ENCODE peak calls at places on chromosomes 5 and 9, in six cellular contexts. J, R, X, B, P and F are unnamed samples.

GRCh38 chr5:154447074-154447725 is 1.4 kb downstream of the SAP30L start:
- DNase-seq in X (no peak), P (no peak), J (no peak), B (no peak), R (no peak), F (no peak)

GRCh38 chr5:129716235-129717030 is 31.5 kb upstream of the MINAR2 start:
- DNase-seq in P (no peak), R (no peak), B (no peak), J (no peak), X (no peak), F (no peak)

GRCh38 chr5:137075163-137075970 is 423.8 kb downstream of the SPOCK1 start:
- DNase-seq in R (peak; percentile 80), P (peak; percentile 87), B (no peak), X (peak; percentile 69), J (peak; percentile 77), F (peak; percentile 69)

GRCh38 chr9:77927265-77927664 is 104.3 kb downstream of the GNAQ start:
- DNase-seq in P (no peak), R (no peak), B (no peak), J (no peak), X (no peak), F (no peak)

GRCh38 chr5:166370928-166371690 is 1920.3 kb upstream of the WWC1 start:
- DNase-seq in X (no peak), B (no peak), R (no peak), P (no peak), J (no peak), F (no peak)

GRCh38 chr5:1345876-1346626 is 1.2 kb upstream of the CLPTM1L start:
- DNase-seq in P (no peak), X (no peak), R (peak; percentile 45), J (no peak), B (no peak), F (no peak)

GRCh38 chr5:39164529-39165402 is 54.6 kb downstream of the FYB1 start:
- DNase-seq in R (peak; percentile 40), X (no peak), P (no peak), J (no peak), B (no peak), F (no peak)

GRCh38 chr5:125210241-125210947 is 464.0 kb upstream of the ZNF608 start:
- DNase-seq in B (no peak), X (no peak), R (no peak), J (no peak), P (no peak), F (no peak)

GRCh38 chr5:129042306-129042705 is 52.2 kb upstream of the ISOC1 start:
- DNase-seq in B (no peak), P (no peak), J (no peak), X (no peak), R (no peak), F (no peak)

GRCh38 chr5:149134778-149135169 is 6.5 kb upstream of the ABLIM3 start:
- DNase-seq in P (no peak), R (no peak), J (no peak), B (no peak), X (no peak), F (no peak)

GRCh38 chr9:70195456-70195855 is 63.3 kb upstream of the SMC5 start:
- DNase-seq in J (no peak), B (no peak), P (no peak), X (no peak), R (no peak), F (no peak)

GRCh38 chr9:92636627-92637026 is 33.3 kb downstream of the IPPK start:
- DNase-seq in J (no peak), B (no peak), P (no peak), R (no peak), X (no peak), F (no peak)

GRCh38 chr9:114282926-114283325 is 40.0 kb upstream of the ORM1 start:
- DNase-seq in P (no peak), X (no peak), B (no peak), J (peak; percentile 76), R (no peak), F (no peak)

GRCh38 chr9:107807183-107807582 is 317.6 kb upstream of the KLF4 start:
- DNase-seq in J (no peak), R (no peak), X (no peak), B (no peak), P (no peak), F (no peak)

GRCh38 chr5:108461628-108462367 is 79.9 kb upstream of the FBXL17 start:
- DNase-seq in R (no peak), J (no peak), B (no peak), X (no peak), P (no peak), F (no peak)

GRCh38 chr5:53948598-53948997 is 361.8 kb downstream of the ARL15 start:
- DNase-seq in J (no peak), X (no peak), P (no peak), R (no peak), B (no peak), F (no peak)

GRCh38 chr5:57776035-57776434 is 293.4 kb upstream of the ACTBL2 start:
- DNase-seq in X (no peak), R (no peak), P (no peak), B (no peak), J (no peak), F (no peak)

GRCh38 chr9:21989440-21990189 is 4.6 kb downstream of the CDKN2A start:
- DNase-seq in J (no peak), X (no peak), R (no peak), B (no peak), P (peak; percentile 68), F (no peak)

GRCh38 chr5:139692605-139693340 is 44.6 kb downstream of the CXXC5 start:
- DNase-seq in J (peak; percentile 59), R (no peak), P (no peak), X (no peak), B (no peak), F (no peak)

GRCh38 chr5:157253547-157253946 is 12.4 kb upstream of the CYFIP2 start:
- DNase-seq in B (no peak), J (peak; percentile 86), R (peak; percentile 59), P (peak; percentile 83), X (peak; percentile 35), F (peak; percentile 28)

DNA sequence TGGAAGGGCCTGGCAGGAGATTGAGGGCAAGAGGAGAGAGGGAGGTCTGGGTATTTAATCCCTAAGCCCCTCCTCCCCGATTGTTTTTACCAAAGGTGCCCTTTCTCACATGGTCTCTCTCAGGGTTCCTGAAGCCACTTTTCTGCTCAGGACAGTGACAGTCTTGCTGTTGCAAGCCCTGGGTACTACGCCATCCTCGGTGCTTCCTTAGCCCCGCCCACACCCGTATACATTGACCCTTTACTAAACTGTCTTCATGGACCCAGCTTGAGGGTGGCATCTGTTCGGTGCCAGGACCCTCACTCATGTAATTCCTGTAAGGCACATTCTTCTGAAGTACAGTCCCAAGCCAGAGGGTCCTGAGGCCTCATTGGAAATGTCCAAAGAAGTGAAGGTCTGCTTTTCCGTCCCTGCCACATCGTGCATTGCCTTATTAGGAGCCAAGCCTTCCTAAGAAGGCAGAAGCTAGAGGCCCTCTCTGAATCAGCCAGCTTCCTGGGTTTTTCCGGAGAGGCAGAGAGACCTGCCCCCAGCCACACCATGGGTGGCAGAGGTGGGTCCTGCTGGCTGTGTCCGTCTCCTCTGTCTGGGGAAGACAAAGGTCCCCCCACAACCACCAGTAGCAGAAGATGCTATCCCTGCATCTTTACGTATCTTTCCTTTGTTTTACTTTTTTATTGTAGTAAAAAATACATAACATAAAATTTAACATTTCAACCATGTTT is 1.9 kb upstream of the SH3PXD2B start:
- DNase-seq in R (no peak), P (no peak), J (no peak), X (no peak), B (no peak), F (no peak)
- H3K9ac ChIP-seq in R (no peak overlapping the region), P (no peak overlapping the region), J (no peak overlapping the region), X (no peak overlapping the region), B (no peak overlapping the region), F (peak overlapping the region; percentile 77)

DNA sequence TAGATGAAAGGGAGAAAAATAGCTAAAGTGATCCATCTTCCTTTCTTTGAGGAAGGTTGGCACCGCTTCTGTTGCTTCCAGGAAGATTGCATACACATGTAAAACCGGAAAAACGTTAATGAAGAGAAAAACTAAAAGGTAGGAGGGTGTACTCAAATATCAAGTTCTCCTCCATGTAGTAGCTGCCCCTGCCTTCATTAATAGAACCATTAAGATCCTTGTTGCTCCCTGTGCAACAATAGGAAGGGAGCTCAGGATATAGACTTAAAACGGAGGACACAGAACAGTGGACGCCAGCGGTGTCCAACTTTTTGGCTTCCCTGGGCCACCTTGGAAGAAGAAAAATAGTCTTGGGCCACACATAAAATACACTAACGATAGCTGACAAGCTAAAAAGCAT is 118.9 kb downstream of the TMEM174 start:
- DNase-seq in R (no peak), P (no peak), J (no peak), X (no peak), B (no peak), F (no peak)
- TF ChIP-seq JUND in R (no peak), P (no peak), J (no peak), X (no peak), B (no peak), F (no peak)

GRCh38 chr9:124724415-124725067 is 46.6 kb downstream of the NR6A1 start:
- DNase-seq in X (no peak), P (no peak), B (no peak), J (no peak), R (no peak), F (no peak)

GRCh38 chr9:124718928-124719327 is 52.2 kb downstream of the NR6A1 start:
- DNase-seq in R (no peak), J (no peak), B (no peak), P (no peak), X (no peak), F (no peak)

GRCh38 chr9:124723352-124723751 is 47.8 kb downstream of the NR6A1 start:
- DNase-seq in P (no peak), J (no peak), B (no peak), X (no peak), R (no peak), F (no peak)

GRCh38 chr9:124720429-124721108 is 50.5 kb downstream of the NR6A1 start:
- DNase-seq in X (peak; percentile 38), R (no peak), J (no peak), B (no peak), P (no peak), F (no peak)

GRCh38 chr9:124721109-124721850 is 49.8 kb downstream of the NR6A1 start:
- DNase-seq in J (no peak), X (peak; percentile 90), R (no peak), P (no peak), B (no peak), F (peak; percentile 59)
- H2AFZ ChIP-seq in J (peak overlapping the region; percentile 1), X (no peak overlapping the region), R (no peak overlapping the region), P (no peak overlapping the region), B (no peak overlapping the region), F (no peak overlapping the region)

GRCh38 chr5:50564079-50564478 is 102.4 kb upstream of the PARP8 start:
- DNase-seq in B (peak; percentile 45), J (no peak), P (no peak), R (no peak), X (no peak), F (no peak)

GRCh38 chr5:50559955-50560354 is 106.5 kb upstream of the PARP8 start:
- DNase-seq in B (no peak), X (no peak), J (no peak), P (no peak), R (no peak), F (no peak)

GRCh38 chr5:50564558-50564957 is 101.9 kb upstream of the PARP8 start:
- DNase-seq in B (no peak), J (no peak), P (no peak), R (no peak), X (no peak), F (no peak)

DNA sequence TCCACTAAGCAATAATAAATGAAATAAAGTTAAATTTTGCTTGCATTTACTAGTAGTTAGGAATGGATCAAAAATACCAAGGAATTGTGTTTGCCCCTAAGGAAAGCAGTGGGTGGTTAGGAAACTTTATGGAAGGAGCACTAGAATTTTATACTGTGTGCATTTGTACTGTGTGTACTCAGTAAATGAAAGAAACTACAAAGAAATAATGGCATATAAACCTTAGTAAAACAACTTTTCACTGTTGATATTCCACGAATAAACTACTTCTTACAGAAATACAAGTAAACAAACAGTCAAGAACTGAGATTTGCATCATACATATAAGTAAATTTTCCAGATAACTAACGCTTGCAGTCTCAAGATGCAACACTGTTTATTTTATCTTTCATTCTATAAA is 103.7 kb upstream of the PARP8 start:
- DNase-seq in R (no peak), J (no peak), P (no peak), B (no peak), X (no peak), F (no peak)
- H3K9ac ChIP-seq in R (no peak overlapping the region), J (no peak overlapping the region), P (no peak overlapping the region), B (no peak overlapping the region), X (no peak overlapping the region), F (no peak overlapping the region)